ENCODE peak calls at places on chromosomes 4 and X, in eight cellular contexts. I is tibial nerve, A is stomach, F is HCT116, C is breast epithelium, B is heart left ventricle, X is body of pancreas, H is uterus. R is an unnamed sample.

GRCh38 chrX:76827672-76828071 is 400.2 kb downstream of the MAGEE1 start:
- DNase-seq in H (no peak), F (no peak), I (no peak), C (no peak), X (no peak), A (no peak), B (no peak), R (no peak)

GRCh38 chr4:88043586-88044340 is 36.3 kb downstream of the PKD2 start:
- DNase-seq in B (no peak), H (no peak), F (no peak), X (no peak), I (no peak), A (no peak), C (no peak), R (no peak)

GRCh38 chr4:94140998-94141397 is 66.7 kb upstream of the SMARCAD1 start:
- DNase-seq in H (no peak), X (no peak), C (no peak), I (no peak), A (no peak), F (no peak), B (no peak), R (no peak)

GRCh38 chr4:25234390-25235367 is 846 bp downstream of the PI4K2B start:
- DNase-seq in H (peak), A (peak), I (no peak), F (peak), C (no peak), X (peak), B (peak), R (peak)

GRCh38 chr4:13640149-13640671 is 12.7 kb upstream of the BOD1L1 start:
- DNase-seq in I (no peak), H (peak), C (no peak), A (no peak), F (no peak), B (no peak), X (no peak), R (no peak)

GRCh38 chr4:15003441-15003890 is 1.2 kb downstream of the CPEB2 start:
- DNase-seq in C (peak), A (peak), X (peak), B (peak), I (peak), H (peak), F (no peak), R (peak)

GRCh38 chr4:21134994-21135393 is 434.7 kb downstream of the PACRGL start:
- DNase-seq in F (no peak), A (no peak), C (no peak), X (no peak), I (no peak), H (no peak), B (no peak), R (no peak)

GRCh38 chr4:54746228-54746627 is 88.5 kb downstream of the KIT start:
- DNase-seq in I (no peak), A (no peak), B (no peak), H (no peak), F (no peak), C (no peak), X (no peak), R (no peak)

GRCh38 chrX:13059676-13060499 is 15.5 kb upstream of the FAM9C start:
- DNase-seq in H (no peak), X (no peak), C (no peak), B (no peak), A (no peak), F (peak), I (no peak), R (no peak)

GRCh38 chr4:176125063-176125462 is 59.4 kb downstream of the WDR17 start:
- DNase-seq in I (no peak), X (no peak), C (no peak), B (no peak), F (no peak), A (no peak), H (no peak), R (no peak)

GRCh38 chr4:103091601-103092223 is 7.9 kb downstream of the BDH2 start:
- DNase-seq in B (no peak), F (peak), A (no peak), X (peak), H (peak), C (no peak), I (no peak), R (no peak)

GRCh38 chr4:76895619-76896018 is 2.3 kb downstream of the SOWAHB start:
- DNase-seq in F (no peak), C (no peak), I (no peak), A (no peak), B (no peak), H (no peak), X (no peak), R (no peak)
- TF ChIP-seq POLR2A in F (no peak), C (no peak), I (no peak), A (no peak), B (no peak), H (no peak), X (no peak), R (no peak)

DNA sequence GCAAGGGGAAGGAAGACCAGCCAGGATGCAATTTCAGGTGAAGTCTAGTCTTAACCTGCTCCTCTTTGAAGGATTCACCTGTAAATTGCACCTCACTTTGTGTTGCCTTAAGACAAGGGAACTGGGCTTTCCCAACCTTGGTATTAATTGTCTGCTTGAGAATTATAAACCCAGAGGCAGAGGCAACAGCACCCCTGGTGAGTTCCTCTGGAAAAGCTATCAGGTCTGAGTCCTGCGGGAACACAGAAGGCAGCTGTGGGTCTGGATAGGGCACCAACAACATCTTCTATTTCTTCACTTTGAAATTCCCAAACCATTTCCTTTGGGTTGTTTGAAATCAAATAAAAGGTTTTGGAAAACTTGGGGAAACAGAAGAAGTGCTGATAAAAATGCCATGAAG is 109.2 kb upstream of the NPY2R start:
- DNase-seq in C (no peak), A (no peak), H (no peak), I (no peak), X (no peak), B (no peak), F (no peak), R (no peak)
- TF ChIP-seq CTCF in C (no peak), A (no peak), H (no peak), I (no peak), X (no peak), B (no peak), F (no peak), R (no peak)

GRCh38 chrX:41445171-41445570 is 2.0 kb upstream of the NYX start:
- DNase-seq in F (no peak), X (no peak), C (no peak), H (no peak), I (no peak), B (no peak), A (no peak), R (no peak)

GRCh38 chrX:41441934-41442823 is 5.0 kb upstream of the NYX start:
- DNase-seq in X (peak), F (peak), H (peak), C (peak), B (peak), A (peak), I (peak), R (peak)

GRCh38 chrX:41447897-41448296 is 754 bp downstream of the NYX start:
- DNase-seq in H (no peak), X (no peak), C (no peak), B (no peak), I (no peak), F (no peak), A (no peak), R (no peak)

GRCh38 chrX:41445781-41446358 is 1.3 kb upstream of the NYX start:
- DNase-seq in A (no peak), F (no peak), H (no peak), X (no peak), B (no peak), C (no peak), I (no peak), R (peak)

GRCh38 chrX:41442824-41443560 is 4.2 kb upstream of the NYX start:
- DNase-seq in I (no peak), F (no peak), A (no peak), X (peak), C (no peak), B (no peak), H (no peak), R (no peak)
- TF ChIP-seq POLR2A in I (no peak), F (no peak), A (no peak), X (no peak), C (no peak), B (no peak), H (no peak), R (no peak)

DNA sequence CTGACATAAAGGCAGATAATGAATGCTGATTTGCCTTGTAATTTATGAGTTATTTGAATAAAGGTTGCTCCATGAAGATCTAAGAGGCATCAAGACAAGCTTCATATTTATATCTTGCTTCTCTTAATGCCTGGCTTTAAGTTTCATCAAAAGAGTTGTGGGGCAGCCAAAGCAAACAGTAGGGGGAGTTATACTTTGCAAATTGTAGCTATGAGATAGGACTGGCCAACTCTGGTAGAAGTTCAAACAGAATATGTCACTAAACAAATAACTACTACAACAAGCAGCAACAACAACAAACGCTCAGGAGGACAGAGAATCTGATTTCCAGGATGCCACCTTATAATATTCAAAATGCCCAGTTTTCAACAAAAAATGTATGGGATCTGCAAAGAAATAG is 69.1 kb upstream of the PLAC1 start:
- DNase-seq in H (no peak), C (no peak), A (no peak), X (peak), B (no peak), I (no peak), F (no peak), R (no peak)
- TF ChIP-seq CTCF in H (no peak), C (no peak), A (no peak), X (no peak), B (no peak), I (no peak), F (peak), R (no peak)

GRCh38 chrX:101385795-101386541 is at the start of gene BTK:
- DNase-seq in F (no peak), H (no peak), I (no peak), C (no peak), X (peak), A (no peak), B (no peak), R (no peak)
- TF ChIP-seq POLR2A in F (no peak), H (no peak), I (no peak), C (no peak), X (no peak), A (no peak), B (no peak), R (no peak)

GRCh38 chrX:63812826-63813225 is 27.8 kb upstream of the ARHGEF9 start:
- DNase-seq in X (no peak), C (no peak), H (no peak), F (no peak), A (no peak), B (no peak), I (no peak), R (no peak)
- TF ChIP-seq CTCF in X (no peak), C (no peak), H (no peak), F (peak), A (no peak), B (no peak), I (no peak), R (no peak)

GRCh38 chr4:127660486-127660885 is 27.7 kb downstream of the INTU start:
- DNase-seq in X (no peak), C (no peak), F (no peak), A (no peak), I (no peak), B (no peak), H (no peak), R (no peak)

GRCh38 chr4:127656047-127656680 is 23.4 kb downstream of the INTU start:
- DNase-seq in F (no peak), H (no peak), C (no peak), A (no peak), X (no peak), I (no peak), B (no peak), R (no peak)
- TF ChIP-seq POLR2A in F (no peak), H (no peak), C (no peak), A (no peak), X (no peak), I (no peak), B (no peak), R (no peak)

R was measured in lower leg skin.